ENCODE peak calls at places on chromosomes 4 and X, in six cellular contexts. C is tibial nerve, A is prostate gland, L is Peyer's patch, K is A549, Z is stomach. U is an unnamed sample.

GRCh38 chrX:81195712-81196111 is 6.0 kb downstream of the HMGN5 start:
- DNase-seq in C (peak; percentile 66), A (peak; percentile 6), L (peak; percentile 58), K (peak; percentile 66), Z (peak; percentile 57), U (peak; percentile 78)

GRCh38 chr4:20760053-20760452 is 59.8 kb downstream of the PACRGL start:
- DNase-seq in C (no peak), A (no peak), L (no peak), K (peak; percentile 1), Z (no peak), U (no peak)

GRCh38 chrX:42496239-42496638 is 281.7 kb downstream of the PPP1R2C start:
- DNase-seq in C (no peak), A (no peak), L (no peak), K (no peak), Z (no peak), U (no peak)

GRCh38 chrX:34655496-34656258 is 1.4 kb downstream of the TMEM47 start:
- DNase-seq in C (no peak), A (no peak), L (no peak), K (no peak), Z (no peak), U (no peak)

GRCh38 chr4:40307627-40308497 is 27.3 kb upstream of the CHRNA9 start:
- DNase-seq in C (peak; percentile 20), A (no peak), L (peak; percentile 82), K (no peak), Z (peak; percentile 43), U (no peak)

GRCh38 chr4:159922119-159922518 is 819.2 kb downstream of the RAPGEF2 start:
- DNase-seq in C (no peak), A (no peak), L (no peak), K (no peak), Z (no peak), U (no peak)

GRCh38 chr4:37729649-37730004 is 43.5 kb upstream of the RELL1 start:
- DNase-seq in C (no peak), A (no peak), L (no peak), K (no peak), Z (no peak), U (no peak)

GRCh38 chrX:33183366-33183765 is 28.0 kb downstream of the DMD start:
- DNase-seq in C (peak; percentile 9), A (no peak), L (no peak), K (no peak), Z (peak; percentile 33), U (peak; percentile 50)

GRCh38 chr4:141571793-141572192 is 64.6 kb upstream of the IL15 start:
- DNase-seq in C (no peak), A (no peak), L (no peak), K (peak; percentile 88), Z (no peak), U (no peak)
- H3K4me1 ChIP-seq in C (no peaks in the 10 kb centered on the region), A (no peaks in the 10 kb centered on the region), L (no peaks in the 10 kb centered on the region), K (peaks cover 68% of the 10 kb centered on the region), Z (no peaks in the 10 kb centered on the region), U (no peaks in the 10 kb centered on the region)

GRCh38 chrX:23787745-23788118 is 4.8 kb downstream of the SAT1 start:
- DNase-seq in C (no peak), A (no peak), L (no peak), K (peak; percentile 52), Z (no peak), U (no peak)

GRCh38 chrX:23785564-23785963 is 2.6 kb downstream of the SAT1 start:
- DNase-seq in C (no peak), A (no peak), L (no peak), K (peak; percentile 51), Z (no peak), U (no peak)

GRCh38 chrX:23784487-23785301 is 1.7 kb downstream of the SAT1 start:
- DNase-seq in C (no peak), A (no peak), L (no peak), K (peak; percentile 64), Z (no peak), U (no peak)

GRCh38 chrX:23788521-23788920 is 5.5 kb downstream of the SAT1 start:
- DNase-seq in C (no peak), A (no peak), L (no peak), K (peak; percentile 58), Z (no peak), U (no peak)

GRCh38 chrX:23786268-23786815 is 3.4 kb downstream of the SAT1 start:
- DNase-seq in C (no peak), A (no peak), L (no peak), K (peak; percentile 60), Z (no peak), U (no peak)
- TF ChIP-seq POLR2A in C (no peak), A (no peak), L (no peak), K (no peak), Z (no peak), U (no peak)

GRCh38 chr4:121150486-121150885 is 13.6 kb downstream of the TNIP3 start:
- DNase-seq in C (no peak), A (no peak), L (no peak), K (no peak), Z (no peak), U (no peak)
- H3K4me1 ChIP-seq in C (no peaks in the 10 kb centered on the region), A (no peaks in the 10 kb centered on the region), L (no peaks in the 10 kb centered on the region), K (peaks cover 3% of the 10 kb centered on the region), Z (no peaks in the 10 kb centered on the region), U (no peaks in the 10 kb centered on the region)

GRCh38 chrX:149938427-149939270 is at the start of gene EOLA2:
- DNase-seq in C (peak; percentile 91), A (peak; percentile 91), L (peak; percentile 93), K (peak; percentile 99), Z (peak; percentile 94), U (peak; percentile 97)
- TF ChIP-seq POLR2A in C (peak; percentile 69), A (peak; percentile 56), L (peak; percentile 76), K (peak; percentile 38), Z (no peak), U (no peak)

GRCh38 chr4:119014658-119015057 is 121.0 kb upstream of the MYOZ2 start:
- DNase-seq in C (no peak), A (no peak), L (no peak), K (no peak), Z (no peak), U (no peak)
- H3K4me1 ChIP-seq in C (no peaks in the 10 kb centered on the region), A (no peaks in the 10 kb centered on the region), L (no peaks in the 10 kb centered on the region), K (no peaks in the 10 kb centered on the region), Z (peaks cover 16% of the 10 kb centered on the region), U (no peaks in the 10 kb centered on the region)

DNA sequence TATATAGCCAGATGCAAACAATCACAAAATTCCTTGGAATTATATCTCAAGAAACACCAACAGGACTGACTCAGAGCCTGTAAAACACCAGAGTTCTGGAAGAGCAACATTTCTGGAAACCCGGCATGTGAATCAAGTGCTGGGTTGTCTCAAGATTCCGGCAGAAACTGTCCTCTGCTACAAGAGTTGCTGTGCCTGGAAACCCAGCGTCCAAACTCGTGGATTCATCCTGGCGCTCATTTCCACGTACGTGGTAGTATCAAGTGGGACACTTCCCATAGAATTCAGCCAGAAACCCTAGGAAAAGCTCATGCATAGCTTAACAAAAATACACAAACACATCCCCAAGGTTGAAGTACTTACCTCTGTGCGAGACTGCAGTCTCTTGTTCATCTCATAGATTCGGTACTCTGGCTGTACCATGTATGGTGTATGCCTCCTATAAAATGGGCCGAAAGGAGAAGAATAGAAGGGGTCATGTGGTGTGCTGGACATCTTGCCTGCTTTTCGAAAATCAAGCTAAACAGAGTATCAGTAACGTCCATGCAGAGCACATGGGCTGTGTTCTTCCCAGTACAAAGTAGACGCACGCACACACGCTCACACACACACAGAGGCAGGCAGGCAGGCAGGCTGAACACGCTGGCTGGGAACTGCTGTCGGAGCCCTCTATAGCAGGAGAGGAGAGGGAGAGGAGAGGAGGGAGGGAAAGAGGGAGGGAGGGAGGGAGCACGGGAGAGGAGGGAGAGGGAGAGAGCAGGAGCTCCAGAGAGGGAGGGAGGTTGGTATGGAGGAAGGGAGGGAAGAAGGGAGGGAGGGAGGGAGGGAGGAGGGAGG is at the start of gene LDB2:
- DNase-seq in C (peak; percentile 72), A (no peak), L (no peak), K (no peak), Z (peak; percentile 45), U (peak; percentile 76)
- TF ChIP-seq POLR2A in C (no peak), A (no peak), L (no peak), K (no peak), Z (no peak), U (no peak)

DNA sequence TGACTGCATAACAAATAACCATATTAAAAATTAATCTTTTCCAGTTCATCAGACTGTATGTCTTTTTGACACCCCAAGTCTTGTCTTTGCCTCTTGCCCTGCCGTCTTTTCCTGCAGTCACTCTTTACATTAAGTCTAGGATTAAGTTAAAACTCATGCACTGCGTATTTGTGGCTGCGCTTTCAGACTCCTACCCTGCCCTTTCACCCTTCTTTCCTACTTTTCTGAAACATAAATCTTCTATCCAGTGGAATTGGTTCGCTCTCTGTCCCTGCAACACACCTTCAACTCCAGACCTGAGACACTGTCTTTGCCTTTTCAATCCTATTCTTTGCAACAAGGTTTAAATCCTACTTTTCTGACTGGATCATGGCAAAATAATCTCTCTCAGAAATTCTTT is 19.9 kb downstream of the SPRY1 start:
- DNase-seq in C (no peak), A (no peak), L (no peak), K (no peak), Z (no peak), U (no peak)
- H3K4me1 ChIP-seq in C (no peaks in the 10 kb centered on the region), A (no peaks in the 10 kb centered on the region), L (peaks cover 11% of the 10 kb centered on the region), K (peaks cover 22% of the 10 kb centered on the region), Z (peaks cover 47% of the 10 kb centered on the region), U (peaks cover 20% of the 10 kb centered on the region)

DNA sequence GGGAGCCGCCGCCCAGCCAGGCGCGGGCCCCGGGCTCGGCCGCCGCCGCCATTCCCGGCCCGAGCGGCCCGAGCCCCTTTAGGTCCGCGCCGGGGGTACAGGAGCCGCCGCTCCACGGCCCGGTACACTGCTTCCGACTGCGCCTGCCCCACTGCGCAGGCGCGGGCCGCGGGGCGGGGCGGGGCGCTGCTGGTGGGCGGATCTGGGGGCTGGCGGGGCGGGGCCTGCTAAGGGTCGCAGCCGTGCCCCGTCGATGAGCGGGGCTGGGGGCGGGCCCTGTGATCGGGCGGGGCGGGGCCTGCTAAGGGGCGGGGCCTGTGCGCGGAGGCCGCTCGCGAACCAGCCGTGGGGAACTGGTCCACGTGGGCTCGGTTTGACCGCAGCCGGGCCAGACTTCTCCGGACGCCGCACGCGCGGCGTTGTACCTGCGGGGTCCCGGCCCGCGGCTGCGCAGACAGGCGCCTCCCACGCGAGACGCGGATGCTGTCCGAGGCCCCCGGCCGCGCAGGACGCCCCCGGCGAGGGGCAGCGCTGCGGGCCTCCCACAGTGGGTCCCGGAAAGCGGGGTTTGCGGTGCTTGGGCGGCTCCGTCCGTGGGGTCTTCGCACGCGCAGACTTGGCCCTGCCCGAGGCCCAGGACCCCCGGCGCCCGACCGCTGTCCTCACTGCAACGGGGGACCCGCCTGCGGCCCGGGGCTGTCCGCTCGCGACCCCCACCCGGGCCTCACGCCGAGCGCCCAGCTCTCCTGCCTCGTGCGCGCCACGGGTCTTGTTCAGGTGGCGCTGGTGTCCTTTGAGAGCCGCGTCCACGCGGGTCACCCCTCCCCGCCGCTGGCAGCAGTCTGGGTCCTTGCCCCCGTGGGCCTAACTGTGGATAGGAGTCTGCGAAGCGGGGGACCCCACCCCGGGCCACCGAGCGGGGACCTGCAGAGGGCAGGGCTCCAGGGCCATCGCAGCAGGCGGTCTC is at the start of gene DGKQ:
- DNase-seq in C (peak; percentile 83), A (peak; percentile 81), L (peak; percentile 89), K (peak; percentile 74), Z (peak; percentile 90), U (peak; percentile 92)
- TF ChIP-seq POLR2A in C (no peak), A (no peak), L (peak; percentile 38), K (peak; percentile 29), Z (no peak), U (no peak)

GRCh38 chr4:144582105-144582850 is 63.7 kb upstream of the HHIP start:
- DNase-seq in C (no peak), A (no peak), L (no peak), K (peak; percentile 61), Z (no peak), U (no peak)
- H3K4me1 ChIP-seq in C (no peaks in the 10 kb centered on the region), A (no peaks in the 10 kb centered on the region), L (peaks cover 5% of the 10 kb centered on the region), K (peaks cover 61% of the 10 kb centered on the region), Z (no peaks in the 10 kb centered on the region), U (peaks cover 4% of the 10 kb centered on the region)

GRCh38 chr4:161816958-161817357 is 346.8 kb downstream of the FSTL5 start:
- DNase-seq in C (no peak), A (no peak), L (no peak), K (no peak), Z (no peak), U (no peak)
- TF ChIP-seq POLR2A in C (no peak), A (no peak), L (no peak), K (no peak), Z (no peak), U (no peak)